ENCODE peak calls at places on chromosome 6, in seven cellular contexts. D is body of pancreas, G is ovary, P is heart left ventricle, T is stomach, M is HepG2, B is IMR-90. C is an unnamed sample. For H3K4me1, the result is how much of the 10 kb centered on the place peaks cover.

GRCh38 chr6:151772436-151772835 is 35.0 kb upstream of the ESR1 start:
- DNase-seq in D (no peak), G (no peak), P (no peak), T (no peak), M (no peak), B (no peak), C (no peak)

GRCh38 chr6:150183105-150183504 is 40.3 kb downstream of the PPP1R14C start:
- DNase-seq in D (no peak), G (no peak), P (no peak), T (no peak), M (no peak), B (no peak), C (no peak)

GRCh38 chr6:23114812-23115504 is 545.6 kb downstream of the HDGFL1 start:
- DNase-seq in D (no peak), G (no peak), P (no peak), T (no peak), M (no peak), B (no peak), C (no peak)

GRCh38 chr6:68343901-68344300 is 291.2 kb upstream of the ADGRB3 start:
- DNase-seq in D (peak), G (no peak), P (no peak), T (no peak), M (peak), B (peak), C (peak)

GRCh38 chr6:11711994-11712698 is 66.5 kb downstream of the ADTRP start:
- DNase-seq in D (no peak), G (no peak), P (no peak), T (no peak), M (no peak), B (peak), C (no peak)

GRCh38 chr6:126210398-126211075 is 129.4 kb upstream of the CENPW start:
- DNase-seq in D (no peak), G (no peak), P (no peak), T (no peak), M (no peak), B (peak), C (no peak)

GRCh38 chr6:21109421-21110178 is 484.0 kb upstream of the SOX4 start:
- DNase-seq in D (no peak), G (no peak), P (no peak), T (no peak), M (peak), B (peak), C (no peak)

GRCh38 chr6:84150680-84151079 is 76.8 kb downstream of the CEP162 start:
- DNase-seq in D (no peak), G (no peak), P (no peak), T (no peak), M (no peak), B (peak), C (no peak)

GRCh38 chr6:157228421-157229218 is 94.7 kb downstream of the TMEM242 start:
- DNase-seq in D (no peak), G (no peak), P (no peak), T (no peak), M (no peak), B (no peak), C (no peak)

GRCh38 chr6:137799950-137800568 is 67.0 kb upstream of the TNFAIP3 start:
- DNase-seq in D (peak), G (peak), P (peak), T (no peak), M (peak), B (peak), C (peak)

GRCh38 chr6:97195117-97195516 is 87.9 kb downstream of the MMS22L start:
- DNase-seq in D (no peak), G (no peak), P (no peak), T (no peak), M (no peak), B (peak), C (no peak)

GRCh38 chr6:63644668-63645326 is 9.2 kb downstream of the PHF3 start:
- DNase-seq in D (no peak), G (no peak), P (peak), T (no peak), M (no peak), B (no peak), C (no peak)

GRCh38 chr6:40485795-40486194 is 101.4 kb downstream of the LRFN2 start:
- DNase-seq in D (no peak), G (no peak), P (no peak), T (no peak), M (no peak), B (no peak), C (no peak)

DNA sequence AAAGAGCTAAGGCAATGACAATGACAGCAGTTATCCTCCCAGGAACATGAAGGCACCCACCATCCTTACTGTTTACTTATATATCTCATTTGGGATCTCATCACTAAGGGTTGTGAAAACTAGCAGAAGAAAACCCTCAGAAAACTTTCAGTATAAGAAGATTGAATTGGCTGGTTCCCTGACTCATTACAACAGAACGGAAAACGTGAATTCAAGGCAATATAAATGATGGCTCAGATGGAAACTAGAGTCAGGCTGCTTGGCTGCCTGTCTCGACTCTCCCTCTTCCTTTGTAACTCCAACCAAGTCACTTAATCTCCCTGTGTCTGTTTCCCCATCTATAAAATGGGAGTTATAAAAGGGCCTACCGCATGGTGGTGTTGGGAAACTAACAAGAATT is 387.1 kb upstream of the JARID2 start:
- DNase-seq in D (no peak), G (no peak), P (no peak), T (no peak), M (no peak), B (no peak), C (no peak)
- H3K4me1 ChIP-seq in D (under half), G (under half), P (under half), T (under half), M (under half), B (under half), C (under half)

GRCh38 chr6:26030716-26031115 is 56.5 kb upstream of the HFE start:
- DNase-seq in D (no peak), G (no peak), P (no peak), T (no peak), M (no peak), B (no peak), C (no peak)

GRCh38 chr6:26032387-26033131 is 54.7 kb upstream of the HFE start:
- DNase-seq in D (no peak), G (no peak), P (no peak), T (no peak), M (no peak), B (peak), C (no peak)

GRCh38 chr6:26031151-26031594 is 56.1 kb upstream of the HFE start:
- DNase-seq in D (no peak), G (no peak), P (no peak), T (no peak), M (no peak), B (no peak), C (no peak)

GRCh38 chr6:26033132-26033941 is 53.9 kb upstream of the HFE start:
- DNase-seq in D (peak), G (peak), P (peak), T (peak), M (peak), B (peak), C (peak)

DNA sequence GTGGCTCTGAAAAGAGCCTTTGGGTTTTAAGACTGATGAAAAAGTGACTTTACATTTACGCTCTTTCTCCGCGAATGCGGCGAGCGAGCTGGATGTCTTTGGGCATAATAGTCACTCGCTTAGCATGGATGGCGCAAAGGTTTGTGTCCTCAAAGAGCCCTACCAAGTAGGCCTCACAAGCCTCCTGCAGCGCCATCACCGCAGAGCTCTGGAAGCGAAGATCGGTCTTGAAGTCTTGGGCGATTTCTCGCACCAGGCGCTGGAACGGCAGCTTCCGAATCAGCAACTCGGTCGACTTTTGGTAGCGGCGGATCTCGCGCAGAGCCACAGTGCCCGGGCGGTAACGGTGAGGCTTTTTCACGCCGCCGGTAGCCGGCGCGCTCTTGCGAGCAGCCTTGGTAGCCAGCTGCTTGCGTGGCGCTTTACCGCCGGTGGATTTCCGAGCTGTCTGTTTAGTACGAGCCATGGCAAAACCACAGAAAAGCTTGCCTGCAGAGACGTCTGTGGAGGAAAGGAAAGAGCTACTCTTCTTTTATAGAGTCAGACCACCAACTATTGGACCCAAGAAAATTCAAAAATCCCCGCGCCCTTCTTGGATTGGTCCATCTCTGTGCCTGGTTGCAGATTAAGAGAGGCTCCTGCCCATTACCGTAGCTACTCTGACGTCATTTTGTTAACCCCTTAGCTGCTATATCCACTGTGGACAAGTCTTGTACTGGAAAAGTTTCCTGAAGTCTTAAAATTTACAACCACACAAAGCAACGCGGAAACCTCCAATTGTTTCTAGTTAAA is 55.4 kb upstream of the HFE start:
- DNase-seq in D (peak), G (peak), P (peak), T (peak), M (peak), B (peak), C (peak)
- TF ChIP-seq POLR2A in D (no peak), G (no peak), P (no peak), T (no peak), M (peak), B (peak), C (peak)

GRCh38 chr6:30725713-30726505 is 5.8 kb downstream of the TUBB start:
- DNase-seq in D (no peak), G (no peak), P (no peak), T (no peak), M (no peak), B (peak), C (no peak)
- H3K27ac ChIP-seq in D (no peak), G (no peak), P (no peak), T (peak), M (peak), B (peak), C (no peak)

GRCh38 chr6:117728626-117729025 is 53.4 kb downstream of the NUS1 start:
- DNase-seq in D (no peak), G (no peak), P (no peak), T (no peak), M (no peak), B (no peak), C (no peak)

GRCh38 chr6:117729613-117730012 is 54.3 kb downstream of the NUS1 start:
- DNase-seq in D (no peak), G (no peak), P (no peak), T (no peak), M (no peak), B (no peak), C (no peak)

DNA sequence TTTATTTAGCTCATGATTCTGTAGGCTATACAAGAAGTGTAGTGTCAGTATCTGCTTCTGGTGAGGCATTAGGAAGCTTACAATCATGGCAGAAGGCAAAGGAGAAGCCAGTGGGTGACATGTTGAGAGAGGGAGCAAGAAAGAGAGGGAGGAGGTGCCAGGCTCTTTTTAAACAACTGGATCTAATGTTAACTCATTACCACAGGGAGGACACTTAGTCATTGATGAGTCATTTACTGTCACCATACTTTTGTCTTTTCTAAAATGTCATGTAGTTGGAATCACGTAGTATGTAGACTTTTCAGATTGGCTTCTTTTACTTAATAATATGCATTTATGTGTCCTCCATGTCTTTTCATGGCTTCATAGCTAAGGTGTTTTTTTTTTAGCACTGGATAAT is 58.1 kb downstream of the NUS1 start:
- DNase-seq in D (no peak), G (no peak), P (no peak), T (no peak), M (no peak), B (no peak), C (no peak)
- H3K4me1 ChIP-seq in D (under half), G (under half), P (under half), T (under half), M (under half), B (under half), C (under half)

GRCh38 chr6:43963877-43964658 is 163.2 kb downstream of the MRPL14 start:
- DNase-seq in D (peak), G (no peak), P (no peak), T (no peak), M (no peak), B (no peak), C (no peak)

GRCh38 chr6:43964659-43965570 is 162.3 kb downstream of the MRPL14 start:
- DNase-seq in D (peak), G (no peak), P (peak), T (no peak), M (no peak), B (no peak), C (no peak)

GRCh38 chr6:43963203-43963602 is 164.0 kb downstream of the MRPL14 start:
- DNase-seq in D (peak), G (no peak), P (no peak), T (no peak), M (no peak), B (no peak), C (no peak)

GRCh38 chr6:43965628-43966373 is 161.5 kb downstream of the MRPL14 start:
- DNase-seq in D (no peak), G (no peak), P (no peak), T (no peak), M (no peak), B (no peak), C (no peak)

DNA sequence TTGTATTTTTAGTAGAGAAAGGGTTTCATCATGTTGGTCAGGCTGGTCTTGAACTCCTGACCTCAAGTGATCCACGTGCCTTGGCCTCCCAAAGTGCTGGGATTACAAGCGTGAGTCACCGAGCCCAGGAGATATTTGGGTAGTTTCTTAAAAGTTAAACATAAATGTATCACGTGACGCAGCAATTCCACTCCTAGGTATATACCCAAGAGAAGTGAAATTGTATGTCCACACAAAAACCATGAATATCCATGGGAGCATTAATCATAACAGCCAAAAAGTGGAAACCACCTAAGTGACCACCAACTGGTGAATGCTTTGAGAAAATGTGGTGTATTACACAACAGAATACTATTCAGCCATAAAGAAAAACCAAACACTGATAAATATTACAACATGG is 164.8 kb downstream of the MRPL14 start:
- DNase-seq in D (no peak), G (no peak), P (no peak), T (no peak), M (no peak), B (peak), C (no peak)
- TF ChIP-seq POLR2A in D (no peak), G (no peak), P (no peak), T (no peak), M (no peak), B (no peak), C (no peak)

GRCh38 chr6:50276771-50277261 is 227.1 kb upstream of the DEFB112 start:
- DNase-seq in D (no peak), G (no peak), P (no peak), T (no peak), M (no peak), B (no peak), C (no peak)
- H3K27ac ChIP-seq in D (no peak), G (no peak), P (no peak), T (no peak), M (no peak), B (no peak), C (no peak)

DNA sequence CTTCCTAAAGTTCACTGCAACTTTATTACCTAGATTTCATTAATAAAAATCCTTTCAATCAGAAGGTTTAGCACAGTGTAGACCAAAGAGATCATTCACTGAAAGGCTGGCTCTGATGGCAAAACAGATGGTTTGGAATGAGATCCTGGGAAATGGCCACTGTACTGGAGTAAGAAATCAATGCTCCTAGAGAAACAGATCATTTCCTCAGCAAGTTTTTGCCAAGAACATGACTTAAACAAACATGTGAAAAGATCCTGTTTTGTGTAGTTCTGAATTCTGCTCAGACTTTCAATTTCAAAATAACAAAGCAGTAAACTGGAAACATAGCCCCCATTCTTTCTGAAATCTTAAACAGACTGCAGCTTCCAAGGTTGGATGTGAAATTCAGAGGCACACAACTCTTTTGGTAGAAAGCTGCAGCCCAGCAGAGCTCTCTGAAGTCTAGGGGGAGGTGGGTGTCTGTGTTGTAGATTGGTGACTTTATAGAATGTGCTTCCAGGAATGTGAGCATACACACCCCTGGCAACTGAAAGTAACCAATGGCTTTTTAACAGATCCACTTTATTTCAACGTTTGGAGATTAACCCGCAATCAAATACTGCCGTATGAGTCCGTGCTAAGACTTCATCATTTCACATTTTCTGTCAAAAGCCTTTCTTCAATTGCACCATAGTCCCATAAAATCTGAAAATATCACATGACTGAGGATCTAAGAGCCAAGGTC is 86.4 kb downstream of the ATXN1 start:
- DNase-seq in D (no peak), G (no peak), P (no peak), T (no peak), M (peak), B (peak), C (no peak)
- H3K4me1 ChIP-seq in D (under half), G (under half), P (under half), T (under half), M (half or more), B (under half), C (under half)

GRCh38 chr6:26484161-26484560 is 15.9 kb upstream of the BTN1A1 start:
- DNase-seq in D (no peak), G (no peak), P (no peak), T (no peak), M (no peak), B (no peak), C (no peak)
- TF ChIP-seq POLR2A in D (no peak), G (no peak), P (no peak), T (no peak), M (no peak), B (no peak), C (no peak)